ENCODE peak calls at places on chromosomes 6 and 20, in ten cellular contexts. E is IMR-90; W is CD8-positive, alpha-beta memory T cell; T is fibroblast of lung; Z is esophagus muscularis mucosa; A is MM.1S; J is HepG2; M is HCT116; S is HL-60; P is body of pancreas. B is an unnamed sample.

GRCh38 chr20:22341508-22341907 is 242.9 kb downstream of the FOXA2 start:
- DNase-seq in E (no peak), W (no peak), T (peak; percentile 6), Z (no peak), A (no peak), J (peak; percentile 21), M (peak; percentile 23), S (no peak), P (no peak), B (peak; percentile 62)

GRCh38 chr6:137291441-137291840 is 72.3 kb upstream of the IFNGR1 start:
- DNase-seq in E (peak; percentile 12), W (no peak), T (peak; percentile 35), Z (no peak), A (no peak), J (no peak), M (no peak), S (peak; percentile 64), P (peak; percentile 73), B (no peak)

GRCh38 chr6:68326762-68327161 is 308.3 kb upstream of the ADGRB3 start:
- DNase-seq in E (no peak), W (no peak), T (no peak), Z (no peak), A (no peak), J (no peak), M (no peak), S (no peak), P (no peak), B (no peak)

GRCh38 chr20:43409041-43409913 is 48.4 kb upstream of the SRSF6 start:
- DNase-seq in E (peak; percentile 52), W (no peak), T (peak; percentile 59), Z (peak; percentile 39), A (peak; percentile 42), J (peak; percentile 50), M (peak; percentile 51), S (no peak), P (no peak), B (peak; percentile 17)

GRCh38 chr6:45423111-45423900 is 45.6 kb upstream of the SUPT3H start:
- DNase-seq in E (no peak), W (no peak), T (no peak), Z (no peak), A (peak; percentile 23), J (no peak), M (no peak), S (no peak), P (peak; percentile 7), B (peak; percentile 51)

GRCh38 chr20:34269996-34270627 is 28.9 kb downstream of the ASIP start:
- DNase-seq in E (no peak), W (no peak), T (peak; percentile 34), Z (no peak), A (no peak), J (no peak), M (no peak), S (no peak), P (peak; percentile 40), B (peak; percentile 44)

GRCh38 chr20:50136822-50137599 is 16.5 kb downstream of the PEDS1 start:
- DNase-seq in E (peak; percentile 59), W (no peak), T (no peak), Z (no peak), A (no peak), J (no peak), M (no peak), S (no peak), P (no peak), B (peak; percentile 69)

GRCh38 chr6:84193140-84193708 is 34.2 kb downstream of the CEP162 start:
- DNase-seq in E (peak; percentile 83), W (no peak), T (peak; percentile 56), Z (no peak), A (no peak), J (no peak), M (peak; percentile 85), S (no peak), P (no peak), B (peak; percentile 44)

GRCh38 chr20:63968136-63968927 is 1.4 kb downstream of the ZNF512B start:
- DNase-seq in E (no peak), W (no peak), T (no peak), Z (no peak), A (no peak), J (no peak), M (no peak), S (no peak), P (peak; percentile 7), B (no peak)
- H3K4me3 ChIP-seq in E (peak overlapping the region; percentile 92), W (peak overlapping the region; percentile 71), T (peak overlapping the region; percentile 73), Z (peak overlapping the region; percentile 86), A (peak overlapping the region; percentile 53), J (peak overlapping the region; percentile 90), M (peak overlapping the region; percentile 62), S (peak overlapping the region; percentile 52), P (no peak overlapping the region), B (peak overlapping the region; percentile 75)

GRCh38 chr20:9930142-9930541 is 91.3 kb upstream of the PAK5 start:
- DNase-seq in E (no peak), W (no peak), T (no peak), Z (no peak), A (no peak), J (no peak), M (no peak), S (no peak), P (no peak), B (no peak)

GRCh38 chr20:9940329-9940728 is 94.5 kb upstream of the ANKEF1 start:
- DNase-seq in E (no peak), W (no peak), T (no peak), Z (no peak), A (no peak), J (no peak), M (no peak), S (no peak), P (no peak), B (no peak)

GRCh38 chr20:9939231-9939630 is 95.6 kb upstream of the ANKEF1 start:
- DNase-seq in E (no peak), W (no peak), T (no peak), Z (no peak), A (no peak), J (no peak), M (no peak), S (no peak), P (no peak), B (no peak)

DNA sequence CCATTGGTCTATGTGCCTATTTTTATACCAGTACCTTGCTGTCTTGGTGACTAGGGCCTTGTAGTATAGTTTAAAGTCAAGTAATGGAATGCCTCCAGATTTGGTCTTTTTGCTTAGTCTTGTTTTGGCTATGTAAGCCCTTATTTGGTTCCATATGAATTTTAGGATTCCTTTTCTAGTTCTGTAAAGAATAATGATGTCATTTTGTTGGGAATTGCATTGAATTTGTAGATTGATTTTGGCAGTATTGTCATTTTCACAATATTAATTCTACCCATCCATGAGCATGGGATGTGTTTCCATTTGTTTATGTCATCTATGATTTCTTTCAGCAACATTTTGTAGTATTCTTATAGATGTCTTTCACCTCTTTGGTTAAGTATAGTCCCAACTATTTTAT is 96.4 kb upstream of the PAK5 start:
- DNase-seq in E (no peak), W (no peak), T (no peak), Z (no peak), A (no peak), J (no peak), M (no peak), S (no peak), P (no peak), B (no peak)
- H3K27ac ChIP-seq in E (no peak overlapping the region), W (no peak overlapping the region), T (no peak overlapping the region), Z (no peak overlapping the region), A (no peak overlapping the region), J (no peak overlapping the region), M (no peak overlapping the region), S (no peak overlapping the region), P (no peak overlapping the region), B (no peak overlapping the region)

GRCh38 chr6:169962604-169963469 is 211.4 kb downstream of the ERMARD start:
- DNase-seq in E (no peak), W (no peak), T (no peak), Z (no peak), A (no peak), J (no peak), M (no peak), S (no peak), P (no peak), B (peak; percentile 36)

GRCh38 chr6:169963581-169964297 is 212.3 kb downstream of the ERMARD start:
- DNase-seq in E (no peak), W (no peak), T (no peak), Z (no peak), A (no peak), J (no peak), M (no peak), S (no peak), P (no peak), B (no peak)

GRCh38 chr6:169960531-169960890 is 209.1 kb downstream of the ERMARD start:
- DNase-seq in E (no peak), W (no peak), T (no peak), Z (peak; percentile 53), A (no peak), J (no peak), M (no peak), S (no peak), P (no peak), B (peak; percentile 30)

GRCh38 chr6:169960891-169961611 is 209.6 kb downstream of the ERMARD start:
- DNase-seq in E (no peak), W (no peak), T (no peak), Z (no peak), A (no peak), J (no peak), M (no peak), S (no peak), P (no peak), B (peak; percentile 33)

DNA sequence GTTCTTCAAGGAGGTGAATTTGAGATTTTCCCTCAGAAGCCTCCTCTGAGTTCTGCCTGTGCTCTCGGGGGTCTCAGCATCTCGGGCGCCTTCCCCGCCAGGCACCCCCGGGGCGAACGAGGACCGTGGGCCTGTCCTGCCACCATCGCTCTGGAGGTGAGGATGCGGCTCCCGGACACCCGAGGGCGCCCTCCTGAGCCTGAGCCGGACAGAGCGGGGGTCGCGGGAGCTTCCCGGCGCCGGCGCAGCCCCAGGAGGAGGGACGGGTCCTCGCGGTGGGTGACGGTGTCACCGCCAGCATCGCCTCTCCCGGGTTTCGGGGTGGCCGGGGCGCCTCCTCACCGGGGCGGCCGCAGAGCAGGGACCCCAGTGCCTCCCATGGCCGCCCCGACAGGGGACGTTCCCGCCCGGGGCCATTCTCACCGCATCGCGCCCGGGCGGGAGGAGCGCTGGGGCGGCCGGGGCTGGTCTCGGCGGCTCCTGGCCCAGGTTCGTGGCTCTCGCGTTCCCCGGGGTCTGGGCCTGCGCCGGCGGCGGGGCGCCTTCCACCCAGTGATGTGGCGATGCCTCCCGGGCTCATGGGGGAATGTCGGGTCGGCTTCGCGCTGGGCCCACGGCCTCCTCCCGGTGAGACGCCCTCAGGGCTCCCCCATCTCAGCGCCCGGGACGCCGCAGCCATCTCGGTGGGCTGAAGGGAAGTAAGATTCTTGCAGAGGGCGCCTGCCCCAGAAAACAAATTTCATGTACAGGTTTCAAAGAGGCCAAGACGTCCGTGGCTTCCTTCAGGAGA is 210.5 kb downstream of the ERMARD start:
- DNase-seq in E (no peak), W (peak; percentile 42), T (no peak), Z (no peak), A (no peak), J (no peak), M (no peak), S (no peak), P (no peak), B (peak; percentile 40)
- H3K4me3 ChIP-seq in E (no peak overlapping the region), W (no peak overlapping the region), T (no peak overlapping the region), Z (peak overlapping the region; percentile 70), A (no peak overlapping the region), J (no peak overlapping the region), M (no peak overlapping the region), S (no peak overlapping the region), P (no peak overlapping the region), B (no peak overlapping the region)

GRCh38 chr20:23361651-23362391 is at the start of gene GZF1:
- DNase-seq in E (peak; percentile 97), W (peak; percentile 98), T (peak; percentile 98), Z (peak; percentile 99), A (peak; percentile 98), J (peak; percentile 98), M (peak; percentile 92), S (peak; percentile 99), P (peak; percentile 98), B (peak; percentile 99)

GRCh38 chr20:23365390-23366165 is 3.6 kb downstream of the GZF1 start:
- DNase-seq in E (no peak), W (no peak), T (no peak), Z (no peak), A (no peak), J (no peak), M (no peak), S (no peak), P (no peak), B (no peak)

GRCh38 chr20:23362392-23363256 is 642 bp downstream of the GZF1 start:
- DNase-seq in E (peak; percentile 28), W (no peak), T (no peak), Z (no peak), A (peak; percentile 49), J (peak; percentile 46), M (no peak), S (no peak), P (peak; percentile 64), B (no peak)

GRCh38 chr20:23361108-23361650 is 803 bp upstream of the GZF1 start:
- DNase-seq in E (peak; percentile 24), W (no peak), T (peak; percentile 44), Z (no peak), A (no peak), J (peak; percentile 74), M (no peak), S (no peak), P (peak; percentile 62), B (no peak)

GRCh38 chr20:23363257-23363649 is 1.3 kb downstream of the GZF1 start:
- DNase-seq in E (no peak), W (no peak), T (no peak), Z (no peak), A (no peak), J (no peak), M (no peak), S (no peak), P (no peak), B (no peak)
- H3K27ac ChIP-seq in E (no peak overlapping the region), W (peak overlapping the region; percentile 91), T (peak overlapping the region; percentile 95), Z (peak overlapping the region; percentile 28), A (peak overlapping the region; percentile 79), J (peak overlapping the region; percentile 72), M (no peak overlapping the region), S (no peak overlapping the region), P (peak overlapping the region; percentile 100), B (no peak overlapping the region)

B was measured in SJSA1.